ENCODE peak calls at places on chromosomes 6 and 20, in seven cellular contexts. G is GM12878, M is HCT116, D is K562, Q is SK-N-SH, K is HepG2, J is H1. E is an unnamed sample.

GRCh38 chr6:6696867-6697531 is 108.5 kb downstream of the LY86 start:
- DNase-seq in G (no peak), M (peak; percentile 63), D (peak; percentile 74), Q (peak; percentile 45), K (peak; percentile 29), J (peak; percentile 88), E (peak; percentile 73)

GRCh38 chr6:24584390-24584735 is 61.6 kb downstream of the KIAA0319 start:
- DNase-seq in G (no peak), M (no peak), D (no peak), Q (peak; percentile 38), K (no peak), J (no peak), E (no peak)

GRCh38 chr20:47691632-47692031 is 93.6 kb downstream of the SULF2 start:
- DNase-seq in G (no peak), M (no peak), D (no peak), Q (no peak), K (no peak), J (no peak), E (no peak)

GRCh38 chr6:68738039-68738438 is 103.0 kb downstream of the ADGRB3 start:
- DNase-seq in G (no peak), M (no peak), D (no peak), Q (no peak), K (no peak), J (no peak), E (no peak)

GRCh38 chr20:56809668-56810067 is 180.6 kb downstream of the TFAP2C start:
- DNase-seq in G (no peak), M (no peak), D (no peak), Q (no peak), K (no peak), J (no peak), E (peak; percentile 74)

GRCh38 chr20:1373614-1374013 is 19.2 kb downstream of the FKBP1A start:
- DNase-seq in G (no peak), M (no peak), D (no peak), Q (no peak), K (no peak), J (peak; percentile 6), E (no peak)

GRCh38 chr6:81075974-81076373 is 676.5 kb downstream of the TENT5A start:
- DNase-seq in G (no peak), M (peak; percentile 21), D (no peak), Q (peak; percentile 20), K (peak; percentile 9), J (no peak), E (peak; percentile 26)

GRCh38 chr6:49550413-49551125 is at the start of gene C6orf141:
- DNase-seq in G (no peak), M (peak; percentile 70), D (no peak), Q (peak; percentile 11), K (no peak), J (peak; percentile 81), E (peak; percentile 45)

GRCh38 chr6:132391391-132392291 is 9.6 kb downstream of the MOXD1 start:
- DNase-seq in G (no peak), M (no peak), D (no peak), Q (no peak), K (no peak), J (no peak), E (no peak)

GRCh38 chr6:113328886-113329381 is 528.2 kb upstream of the MARCKS start:
- DNase-seq in G (no peak), M (no peak), D (no peak), Q (no peak), K (no peak), J (no peak), E (peak; percentile 22)

GRCh38 chr20:48482790-48483189 is 345.0 kb downstream of the PREX1 start:
- DNase-seq in G (no peak), M (no peak), D (no peak), Q (no peak), K (no peak), J (no peak), E (no peak)

GRCh38 chr20:37758332-37758731 is 64.5 kb downstream of the CTNNBL1 start:
- DNase-seq in G (no peak), M (no peak), D (peak; percentile 41), Q (no peak), K (peak; percentile 24), J (peak; percentile 66), E (no peak)

GRCh38 chr20:19120011-19120410 is 92.4 kb upstream of the SLC24A3 start:
- DNase-seq in G (no peak), M (no peak), D (no peak), Q (no peak), K (no peak), J (no peak), E (no peak)

GRCh38 chr6:145178391-145178790 is 556.9 kb downstream of the EPM2A start:
- DNase-seq in G (no peak), M (no peak), D (no peak), Q (no peak), K (no peak), J (no peak), E (no peak)

GRCh38 chr6:15081437-15081836 is 164.4 kb upstream of the JARID2 start:
- DNase-seq in G (no peak), M (no peak), D (no peak), Q (no peak), K (no peak), J (no peak), E (no peak)

GRCh38 chr20:44494266-44494665 is 18.6 kb downstream of the TTPAL start:
- DNase-seq in G (no peak), M (no peak), D (no peak), Q (no peak), K (no peak), J (no peak), E (no peak)

GRCh38 chr20:20369353-20370086 is 1.6 kb downstream of the INSM1 start:
- DNase-seq in G (no peak), M (no peak), D (no peak), Q (peak; percentile 50), K (no peak), J (peak; percentile 78), E (peak; percentile 92)

GRCh38 chr6:32837651-32838113 is 857 bp downstream of the TAP2 start:
- DNase-seq in G (no peak), M (no peak), D (no peak), Q (no peak), K (no peak), J (no peak), E (no peak)

GRCh38 chr6:155432293-155432692 is 23.3 kb downstream of the NOX3 start:
- DNase-seq in G (no peak), M (no peak), D (no peak), Q (no peak), K (no peak), J (no peak), E (no peak)
- TF ChIP-seq JUND in G (no peak), M (no peak), D (no peak), Q (no peak), K (no peak), J (no peak), E (no peak)

GRCh38 chr20:35583636-35584560 is 31.7 kb upstream of the SPAG4 start:
- DNase-seq in G (no peak), M (no peak), D (peak; percentile 4), Q (no peak), K (no peak), J (no peak), E (no peak)
- TF ChIP-seq JUND in G (no peak), M (no peak), D (no peak), Q (no peak), K (no peak), J (no peak), E (no peak)

GRCh38 chr6:26295691-26296555 is 69.1 kb upstream of the BTN3A2 start:
- DNase-seq in G (no peak), M (peak; percentile 61), D (peak; percentile 75), Q (no peak), K (peak; percentile 86), J (no peak), E (no peak)
- TF ChIP-seq JUND in G (no peak), M (peak; percentile 71), D (peak; percentile 76), Q (peak; percentile 55), K (peak; percentile 86), J (no peak), E (no peak)

DNA sequence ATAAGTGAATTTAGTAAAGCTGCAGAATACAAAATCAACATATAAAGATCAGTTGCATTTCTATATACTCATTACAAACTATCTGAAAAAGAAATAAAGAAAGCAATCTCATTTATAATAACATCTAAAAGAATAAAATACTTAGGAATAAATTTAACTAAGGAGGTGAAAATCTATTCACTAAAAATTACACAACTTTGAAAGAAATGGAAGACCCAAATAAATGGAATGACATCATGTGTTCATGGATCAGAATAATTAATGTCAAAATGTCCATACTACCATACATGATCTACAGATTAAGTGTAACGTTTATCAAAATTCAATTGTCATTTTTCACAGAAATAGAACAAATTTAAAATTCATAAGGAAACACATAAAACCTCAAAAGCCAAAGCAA is 194.9 kb downstream of the TINAG start:
- DNase-seq in G (no peak), M (no peak), D (no peak), Q (no peak), K (no peak), J (no peak), E (no peak)
- TF ChIP-seq JUND in G (no peak), M (no peak), D (no peak), Q (no peak), K (no peak), J (no peak), E (no peak)

GRCh38 chr6:38997128-38997761 is 51.3 kb upstream of the GLP1R start:
- DNase-seq in G (no peak), M (no peak), D (peak; percentile 57), Q (peak; percentile 49), K (peak; percentile 29), J (peak; percentile 82), E (no peak)
- TF ChIP-seq JUND in G (no peak), M (no peak), D (no peak), Q (no peak), K (no peak), J (no peak), E (no peak)

GRCh38 chr6:108134213-108134973 is 31.4 kb upstream of the NR2E1 start:
- DNase-seq in G (no peak), M (no peak), D (no peak), Q (no peak), K (no peak), J (no peak), E (no peak)
- TF ChIP-seq JUND in G (no peak), M (no peak), D (no peak), Q (no peak), K (no peak), J (no peak), E (no peak)

E was measured in T47D.